ENCODE peak calls at places on chromosomes 1 and 21, in nine cellular contexts. One of them, this sample, is unnamed.
A peak's percentile ranks its signal among the peaks of the same experiment; 100 is the strongest.

GRCh38 chr1:183484254-183484653 is 12.0 kb downstream of the SMG7 start:
- DNase-seq in NCI-H774: no peak
- DNase-seq in GM03348: no peak
- DNase-seq in ELR: peak; percentile 17
- DNase-seq in NCI-H1694 treated with DMSO at 0.1 percent for 48 hours: no peak
- DNase-seq in AG09319: no peak
- DNase-seq in B cell: no peak
- DNase-seq in activated CD4-positive, alpha-beta T cell treated with anti-CD3 and anti-CD28 coated beads, Interleukin-2, amount 50 U/mL, for 24 hours: no peak
- DNase-seq in stimulated activated CD4-positive, alpha-beta T cell treated with anti-CD3 and anti-CD28 coated beads, TNF-alpha, amount 100 ng/mL, for 4 hours: no peak
- DNase-seq in this sample: no peak

GRCh38 chr1:963746-964525 is 2.3 kb upstream of the PLEKHN1 start:
- DNase-seq in NCI-H774: no peak
- DNase-seq in GM03348: no peak
- DNase-seq in ELR: no peak
- DNase-seq in NCI-H1694 treated with DMSO at 0.1 percent for 48 hours: no peak
- DNase-seq in AG09319: no peak
- DNase-seq in B cell: no peak
- DNase-seq in activated CD4-positive, alpha-beta T cell treated with anti-CD3 and anti-CD28 coated beads, Interleukin-2, amount 50 U/mL, for 24 hours: no peak
- DNase-seq in stimulated activated CD4-positive, alpha-beta T cell treated with anti-CD3 and anti-CD28 coated beads, TNF-alpha, amount 100 ng/mL, for 4 hours: no peak
- DNase-seq in this sample: no peak

GRCh38 chr1:65182658-65183268 is 34.8 kb downstream of the AK4 start:
- DNase-seq in NCI-H774: no peak
- DNase-seq in GM03348: no peak
- DNase-seq in ELR: no peak
- DNase-seq in NCI-H1694 treated with DMSO at 0.1 percent for 48 hours: no peak
- DNase-seq in AG09319: no peak
- DNase-seq in B cell: no peak
- DNase-seq in activated CD4-positive, alpha-beta T cell treated with anti-CD3 and anti-CD28 coated beads, Interleukin-2, amount 50 U/mL, for 24 hours: no peak
- DNase-seq in stimulated activated CD4-positive, alpha-beta T cell treated with anti-CD3 and anti-CD28 coated beads, TNF-alpha, amount 100 ng/mL, for 4 hours: no peak
- DNase-seq in this sample: no peak

GRCh38 chr21:44812640-44813039 is 5.2 kb downstream of the SUMO3 start:
- DNase-seq in NCI-H774: no peak
- DNase-seq in GM03348: no peak
- DNase-seq in ELR: no peak
- DNase-seq in NCI-H1694 treated with DMSO at 0.1 percent for 48 hours: no peak
- DNase-seq in AG09319: no peak
- DNase-seq in B cell: no peak
- DNase-seq in activated CD4-positive, alpha-beta T cell treated with anti-CD3 and anti-CD28 coated beads, Interleukin-2, amount 50 U/mL, for 24 hours: no peak
- DNase-seq in stimulated activated CD4-positive, alpha-beta T cell treated with anti-CD3 and anti-CD28 coated beads, TNF-alpha, amount 100 ng/mL, for 4 hours: no peak
- DNase-seq in this sample: no peak

GRCh38 chr1:94863919-94864318 is 43.8 kb downstream of the SLC44A3 start:
- DNase-seq in NCI-H774: no peak
- DNase-seq in GM03348: peak; percentile 76
- DNase-seq in ELR: peak; percentile 95
- DNase-seq in NCI-H1694 treated with DMSO at 0.1 percent for 48 hours: no peak
- DNase-seq in AG09319: peak; percentile 76
- DNase-seq in B cell: no peak
- DNase-seq in activated CD4-positive, alpha-beta T cell treated with anti-CD3 and anti-CD28 coated beads, Interleukin-2, amount 50 U/mL, for 24 hours: no peak
- DNase-seq in stimulated activated CD4-positive, alpha-beta T cell treated with anti-CD3 and anti-CD28 coated beads, TNF-alpha, amount 100 ng/mL, for 4 hours: no peak
- DNase-seq in this sample: no peak

GRCh38 chr21:32562426-32562825 is 22.9 kb downstream of the TCP10L start:
- DNase-seq in NCI-H774: no peak
- DNase-seq in GM03348: peak; percentile 23
- DNase-seq in ELR: peak; percentile 79
- DNase-seq in NCI-H1694 treated with DMSO at 0.1 percent for 48 hours: no peak
- DNase-seq in AG09319: peak; percentile 82
- DNase-seq in B cell: no peak
- DNase-seq in activated CD4-positive, alpha-beta T cell treated with anti-CD3 and anti-CD28 coated beads, Interleukin-2, amount 50 U/mL, for 24 hours: no peak
- DNase-seq in stimulated activated CD4-positive, alpha-beta T cell treated with anti-CD3 and anti-CD28 coated beads, TNF-alpha, amount 100 ng/mL, for 4 hours: no peak
- DNase-seq in this sample: no peak

GRCh38 chr1:16012590-16013219 is 5.1 kb downstream of the HSPB7 start:
- DNase-seq in NCI-H774: no peak
- DNase-seq in GM03348: peak; percentile 83
- DNase-seq in ELR: peak; percentile 30
- DNase-seq in NCI-H1694 treated with DMSO at 0.1 percent for 48 hours: no peak
- DNase-seq in AG09319: no peak
- DNase-seq in B cell: peak; percentile 61
- DNase-seq in activated CD4-positive, alpha-beta T cell treated with anti-CD3 and anti-CD28 coated beads, Interleukin-2, amount 50 U/mL, for 24 hours: no peak
- DNase-seq in stimulated activated CD4-positive, alpha-beta T cell treated with anti-CD3 and anti-CD28 coated beads, TNF-alpha, amount 100 ng/mL, for 4 hours: peak; percentile 25
- DNase-seq in this sample: no peak

GRCh38 chr21:42188663-42189062 is 30.3 kb upstream of the ABCG1 start:
- DNase-seq in NCI-H774: no peak
- DNase-seq in GM03348: no peak
- DNase-seq in ELR: no peak
- DNase-seq in NCI-H1694 treated with DMSO at 0.1 percent for 48 hours: no peak
- DNase-seq in AG09319: no peak
- DNase-seq in B cell: no peak
- DNase-seq in activated CD4-positive, alpha-beta T cell treated with anti-CD3 and anti-CD28 coated beads, Interleukin-2, amount 50 U/mL, for 24 hours: no peak
- DNase-seq in stimulated activated CD4-positive, alpha-beta T cell treated with anti-CD3 and anti-CD28 coated beads, TNF-alpha, amount 100 ng/mL, for 4 hours: no peak
- DNase-seq in this sample: no peak

GRCh38 chr1:52238887-52239707 is 97.2 kb downstream of the ZFYVE9 start:
- DNase-seq in NCI-H774: no peak
- DNase-seq in GM03348: no peak
- DNase-seq in ELR: peak; percentile 67
- DNase-seq in NCI-H1694 treated with DMSO at 0.1 percent for 48 hours: no peak
- DNase-seq in AG09319: peak; percentile 5
- DNase-seq in B cell: no peak
- DNase-seq in activated CD4-positive, alpha-beta T cell treated with anti-CD3 and anti-CD28 coated beads, Interleukin-2, amount 50 U/mL, for 24 hours: no peak
- DNase-seq in stimulated activated CD4-positive, alpha-beta T cell treated with anti-CD3 and anti-CD28 coated beads, TNF-alpha, amount 100 ng/mL, for 4 hours: no peak
- DNase-seq in this sample: no peak

GRCh38 chr1:189429610-189430009 is 1048.1 kb downstream of the BRINP3 start:
- DNase-seq in NCI-H774: no peak
- DNase-seq in GM03348: no peak
- DNase-seq in ELR: peak; percentile 67
- DNase-seq in NCI-H1694 treated with DMSO at 0.1 percent for 48 hours: no peak
- DNase-seq in AG09319: no peak
- DNase-seq in B cell: no peak
- DNase-seq in activated CD4-positive, alpha-beta T cell treated with anti-CD3 and anti-CD28 coated beads, Interleukin-2, amount 50 U/mL, for 24 hours: no peak
- DNase-seq in stimulated activated CD4-positive, alpha-beta T cell treated with anti-CD3 and anti-CD28 coated beads, TNF-alpha, amount 100 ng/mL, for 4 hours: no peak
- DNase-seq in this sample: peak; percentile 18

GRCh38 chr1:66642992-66643391 is 109.0 kb downstream of the SGIP1 start:
- DNase-seq in NCI-H774: no peak
- DNase-seq in GM03348: peak; percentile 17
- DNase-seq in ELR: peak; percentile 51
- DNase-seq in NCI-H1694 treated with DMSO at 0.1 percent for 48 hours: no peak
- DNase-seq in AG09319: no peak
- DNase-seq in B cell: no peak
- DNase-seq in activated CD4-positive, alpha-beta T cell treated with anti-CD3 and anti-CD28 coated beads, Interleukin-2, amount 50 U/mL, for 24 hours: no peak
- DNase-seq in stimulated activated CD4-positive, alpha-beta T cell treated with anti-CD3 and anti-CD28 coated beads, TNF-alpha, amount 100 ng/mL, for 4 hours: no peak
- DNase-seq in this sample: no peak

GRCh38 chr1:33640114-33640660 is 167.7 kb downstream of the ZSCAN20 start:
- DNase-seq in NCI-H774: peak; percentile 53
- DNase-seq in GM03348: no peak
- DNase-seq in ELR: no peak
- DNase-seq in NCI-H1694 treated with DMSO at 0.1 percent for 48 hours: peak; percentile 74
- DNase-seq in AG09319: no peak
- DNase-seq in B cell: no peak
- DNase-seq in activated CD4-positive, alpha-beta T cell treated with anti-CD3 and anti-CD28 coated beads, Interleukin-2, amount 50 U/mL, for 24 hours: no peak
- DNase-seq in stimulated activated CD4-positive, alpha-beta T cell treated with anti-CD3 and anti-CD28 coated beads, TNF-alpha, amount 100 ng/mL, for 4 hours: no peak
- DNase-seq in this sample: no peak

GRCh38 chr21:42351626-42352432 is 1.0 kb upstream of the TFF2 start:
- DNase-seq in NCI-H774: no peak
- DNase-seq in GM03348: no peak
- DNase-seq in ELR: no peak
- DNase-seq in NCI-H1694 treated with DMSO at 0.1 percent for 48 hours: no peak
- DNase-seq in AG09319: no peak
- DNase-seq in B cell: no peak
- DNase-seq in activated CD4-positive, alpha-beta T cell treated with anti-CD3 and anti-CD28 coated beads, Interleukin-2, amount 50 U/mL, for 24 hours: no peak
- DNase-seq in stimulated activated CD4-positive, alpha-beta T cell treated with anti-CD3 and anti-CD28 coated beads, TNF-alpha, amount 100 ng/mL, for 4 hours: no peak
- DNase-seq in this sample: no peak

GRCh38 chr1:234899041-234899787 is 229.4 kb downstream of the TOMM20 start:
- DNase-seq in NCI-H774: peak; percentile 62
- DNase-seq in GM03348: peak; percentile 46
- DNase-seq in ELR: peak; percentile 54
- DNase-seq in NCI-H1694 treated with DMSO at 0.1 percent for 48 hours: no peak
- DNase-seq in AG09319: no peak
- DNase-seq in B cell: no peak
- DNase-seq in activated CD4-positive, alpha-beta T cell treated with anti-CD3 and anti-CD28 coated beads, Interleukin-2, amount 50 U/mL, for 24 hours: no peak
- DNase-seq in stimulated activated CD4-positive, alpha-beta T cell treated with anti-CD3 and anti-CD28 coated beads, TNF-alpha, amount 100 ng/mL, for 4 hours: no peak
- DNase-seq in this sample: peak; percentile 52

GRCh38 chr1:230572121-230573083 is 69.9 kb upstream of the COG2 start:
- DNase-seq in NCI-H774: no peak
- DNase-seq in GM03348: no peak
- DNase-seq in ELR: peak; percentile 10
- DNase-seq in NCI-H1694 treated with DMSO at 0.1 percent for 48 hours: no peak
- DNase-seq in AG09319: no peak
- DNase-seq in B cell: no peak
- DNase-seq in activated CD4-positive, alpha-beta T cell treated with anti-CD3 and anti-CD28 coated beads, Interleukin-2, amount 50 U/mL, for 24 hours: no peak
- DNase-seq in stimulated activated CD4-positive, alpha-beta T cell treated with anti-CD3 and anti-CD28 coated beads, TNF-alpha, amount 100 ng/mL, for 4 hours: no peak
- DNase-seq in this sample: no peak

GRCh38 chr1:192153276-192153675 is 5.0 kb upstream of the RGS18 start:
- DNase-seq in NCI-H774: no peak
- DNase-seq in GM03348: no peak
- DNase-seq in ELR: peak; percentile 73
- DNase-seq in NCI-H1694 treated with DMSO at 0.1 percent for 48 hours: no peak
- DNase-seq in AG09319: no peak
- DNase-seq in B cell: no peak
- DNase-seq in activated CD4-positive, alpha-beta T cell treated with anti-CD3 and anti-CD28 coated beads, Interleukin-2, amount 50 U/mL, for 24 hours: no peak
- DNase-seq in stimulated activated CD4-positive, alpha-beta T cell treated with anti-CD3 and anti-CD28 coated beads, TNF-alpha, amount 100 ng/mL, for 4 hours: no peak
- DNase-seq in this sample: no peak

GRCh38 chr1:81186271-81186670 is 614.5 kb upstream of the ADGRL2 start:
- DNase-seq in NCI-H774: no peak
- DNase-seq in GM03348: peak; percentile 43
- DNase-seq in ELR: no peak
- DNase-seq in NCI-H1694 treated with DMSO at 0.1 percent for 48 hours: no peak
- DNase-seq in AG09319: no peak
- DNase-seq in B cell: no peak
- DNase-seq in activated CD4-positive, alpha-beta T cell treated with anti-CD3 and anti-CD28 coated beads, Interleukin-2, amount 50 U/mL, for 24 hours: no peak
- DNase-seq in stimulated activated CD4-positive, alpha-beta T cell treated with anti-CD3 and anti-CD28 coated beads, TNF-alpha, amount 100 ng/mL, for 4 hours: no peak
- DNase-seq in this sample: no peak

GRCh38 chr1:9593492-9594465 is 5.1 kb downstream of the TMEM201 start:
- DNase-seq in NCI-H774: peak; percentile 20
- DNase-seq in GM03348: peak; percentile 65
- DNase-seq in ELR: peak; percentile 63
- DNase-seq in NCI-H1694 treated with DMSO at 0.1 percent for 48 hours: peak; percentile 70
- DNase-seq in AG09319: no peak
- DNase-seq in B cell: peak; percentile 44
- DNase-seq in activated CD4-positive, alpha-beta T cell treated with anti-CD3 and anti-CD28 coated beads, Interleukin-2, amount 50 U/mL, for 24 hours: no peak
- DNase-seq in stimulated activated CD4-positive, alpha-beta T cell treated with anti-CD3 and anti-CD28 coated beads, TNF-alpha, amount 100 ng/mL, for 4 hours: no peak
- DNase-seq in this sample: no peak

GRCh38 chr1:202452508-202452907 is 104.0 kb downstream of the PPP1R12B start:
- DNase-seq in NCI-H774: no peak
- DNase-seq in GM03348: no peak
- DNase-seq in ELR: no peak
- DNase-seq in NCI-H1694 treated with DMSO at 0.1 percent for 48 hours: no peak
- DNase-seq in AG09319: no peak
- DNase-seq in B cell: no peak
- DNase-seq in activated CD4-positive, alpha-beta T cell treated with anti-CD3 and anti-CD28 coated beads, Interleukin-2, amount 50 U/mL, for 24 hours: no peak
- DNase-seq in stimulated activated CD4-positive, alpha-beta T cell treated with anti-CD3 and anti-CD28 coated beads, TNF-alpha, amount 100 ng/mL, for 4 hours: no peak
- DNase-seq in this sample: no peak

GRCh38 chr1:30763654-30764248 is 6.2 kb upstream of the LAPTM5 start:
- DNase-seq in NCI-H774: no peak
- DNase-seq in GM03348: peak; percentile 71
- DNase-seq in ELR: peak; percentile 51
- DNase-seq in NCI-H1694 treated with DMSO at 0.1 percent for 48 hours: no peak
- DNase-seq in AG09319: no peak
- DNase-seq in B cell: no peak
- DNase-seq in activated CD4-positive, alpha-beta T cell treated with anti-CD3 and anti-CD28 coated beads, Interleukin-2, amount 50 U/mL, for 24 hours: no peak
- DNase-seq in stimulated activated CD4-positive, alpha-beta T cell treated with anti-CD3 and anti-CD28 coated beads, TNF-alpha, amount 100 ng/mL, for 4 hours: no peak
- DNase-seq in this sample: no peak

GRCh38 chr1:203650012-203650836 is 23.6 kb downstream of the ATP2B4 start:
- DNase-seq in NCI-H774: no peak
- DNase-seq in GM03348: peak; percentile 80
- DNase-seq in ELR: peak; percentile 72
- DNase-seq in NCI-H1694 treated with DMSO at 0.1 percent for 48 hours: no peak
- DNase-seq in AG09319: no peak
- DNase-seq in B cell: peak; percentile 70
- DNase-seq in activated CD4-positive, alpha-beta T cell treated with anti-CD3 and anti-CD28 coated beads, Interleukin-2, amount 50 U/mL, for 24 hours: peak; percentile 32
- DNase-seq in stimulated activated CD4-positive, alpha-beta T cell treated with anti-CD3 and anti-CD28 coated beads, TNF-alpha, amount 100 ng/mL, for 4 hours: no peak
- DNase-seq in this sample: no peak

GRCh38 chr1:18629659-18630510 is 761 bp upstream of the PAX7 start:
- DNase-seq in NCI-H774: no peak
- DNase-seq in GM03348: no peak
- DNase-seq in ELR: no peak
- DNase-seq in NCI-H1694 treated with DMSO at 0.1 percent for 48 hours: no peak
- DNase-seq in AG09319: no peak
- DNase-seq in B cell: no peak
- DNase-seq in activated CD4-positive, alpha-beta T cell treated with anti-CD3 and anti-CD28 coated beads, Interleukin-2, amount 50 U/mL, for 24 hours: no peak
- DNase-seq in stimulated activated CD4-positive, alpha-beta T cell treated with anti-CD3 and anti-CD28 coated beads, TNF-alpha, amount 100 ng/mL, for 4 hours: no peak
- DNase-seq in this sample: no peak

GRCh38 chr1:161185282-161185682 is 8.0 kb upstream of the B4GALT3 start:
- DNase-seq in NCI-H774: no peak
- DNase-seq in GM03348: peak; percentile 83
- DNase-seq in ELR: no peak
- DNase-seq in NCI-H1694 treated with DMSO at 0.1 percent for 48 hours: peak; percentile 96
- DNase-seq in AG09319: no peak
- DNase-seq in B cell: peak; percentile 82
- DNase-seq in activated CD4-positive, alpha-beta T cell treated with anti-CD3 and anti-CD28 coated beads, Interleukin-2, amount 50 U/mL, for 24 hours: peak; percentile 64
- DNase-seq in stimulated activated CD4-positive, alpha-beta T cell treated with anti-CD3 and anti-CD28 coated beads, TNF-alpha, amount 100 ng/mL, for 4 hours: no peak
- DNase-seq in this sample: no peak

GRCh38 chr1:167681024-167681423 is 40.8 kb upstream of the MPZL1 start:
- DNase-seq in NCI-H774: no peak
- DNase-seq in GM03348: no peak
- DNase-seq in ELR: no peak
- DNase-seq in NCI-H1694 treated with DMSO at 0.1 percent for 48 hours: no peak
- DNase-seq in AG09319: no peak
- DNase-seq in B cell: no peak
- DNase-seq in activated CD4-positive, alpha-beta T cell treated with anti-CD3 and anti-CD28 coated beads, Interleukin-2, amount 50 U/mL, for 24 hours: no peak
- DNase-seq in stimulated activated CD4-positive, alpha-beta T cell treated with anti-CD3 and anti-CD28 coated beads, TNF-alpha, amount 100 ng/mL, for 4 hours: no peak
- DNase-seq in this sample: no peak

GRCh38 chr1:1068374-1069060 is 5.6 kb downstream of the RNF223 start:
- DNase-seq in NCI-H774: peak; percentile 16
- DNase-seq in GM03348: no peak
- DNase-seq in ELR: no peak
- DNase-seq in NCI-H1694 treated with DMSO at 0.1 percent for 48 hours: no peak
- DNase-seq in AG09319: no peak
- DNase-seq in B cell: peak; percentile 90
- DNase-seq in activated CD4-positive, alpha-beta T cell treated with anti-CD3 and anti-CD28 coated beads, Interleukin-2, amount 50 U/mL, for 24 hours: no peak
- DNase-seq in stimulated activated CD4-positive, alpha-beta T cell treated with anti-CD3 and anti-CD28 coated beads, TNF-alpha, amount 100 ng/mL, for 4 hours: no peak
- DNase-seq in this sample: peak; percentile 27

GRCh38 chr1:224095339-224095738 is 18.6 kb upstream of the FBXO28 start:
- DNase-seq in NCI-H774: no peak
- DNase-seq in GM03348: no peak
- DNase-seq in ELR: no peak
- DNase-seq in NCI-H1694 treated with DMSO at 0.1 percent for 48 hours: no peak
- DNase-seq in AG09319: no peak
- DNase-seq in B cell: no peak
- DNase-seq in activated CD4-positive, alpha-beta T cell treated with anti-CD3 and anti-CD28 coated beads, Interleukin-2, amount 50 U/mL, for 24 hours: no peak
- DNase-seq in stimulated activated CD4-positive, alpha-beta T cell treated with anti-CD3 and anti-CD28 coated beads, TNF-alpha, amount 100 ng/mL, for 4 hours: no peak
- DNase-seq in this sample: no peak

GRCh38 chr1:8348056-8348776 is 30.3 kb downstream of the SLC45A1 start:
- DNase-seq in NCI-H774: no peak
- DNase-seq in GM03348: no peak
- DNase-seq in ELR: no peak
- DNase-seq in NCI-H1694 treated with DMSO at 0.1 percent for 48 hours: no peak
- DNase-seq in AG09319: no peak
- DNase-seq in B cell: no peak
- DNase-seq in activated CD4-positive, alpha-beta T cell treated with anti-CD3 and anti-CD28 coated beads, Interleukin-2, amount 50 U/mL, for 24 hours: no peak
- DNase-seq in stimulated activated CD4-positive, alpha-beta T cell treated with anti-CD3 and anti-CD28 coated beads, TNF-alpha, amount 100 ng/mL, for 4 hours: no peak
- DNase-seq in this sample: no peak

GRCh38 chr1:119549719-119550141 is 42.7 kb downstream of the HSD3B1 start:
- DNase-seq in NCI-H774: peak; percentile 53
- DNase-seq in GM03348: peak; percentile 53
- DNase-seq in ELR: peak; percentile 77
- DNase-seq in NCI-H1694 treated with DMSO at 0.1 percent for 48 hours: peak; percentile 3
- DNase-seq in AG09319: peak; percentile 12
- DNase-seq in B cell: peak; percentile 64
- DNase-seq in activated CD4-positive, alpha-beta T cell treated with anti-CD3 and anti-CD28 coated beads, Interleukin-2, amount 50 U/mL, for 24 hours: peak; percentile 7
- DNase-seq in stimulated activated CD4-positive, alpha-beta T cell treated with anti-CD3 and anti-CD28 coated beads, TNF-alpha, amount 100 ng/mL, for 4 hours: no peak
- DNase-seq in this sample: peak; percentile 59

GRCh38 chr1:4648657-4649056 is 5.8 kb upstream of the AJAP1 start:
- DNase-seq in NCI-H774: no peak
- DNase-seq in GM03348: no peak
- DNase-seq in ELR: no peak
- DNase-seq in NCI-H1694 treated with DMSO at 0.1 percent for 48 hours: no peak
- DNase-seq in AG09319: no peak
- DNase-seq in B cell: no peak
- DNase-seq in activated CD4-positive, alpha-beta T cell treated with anti-CD3 and anti-CD28 coated beads, Interleukin-2, amount 50 U/mL, for 24 hours: no peak
- DNase-seq in stimulated activated CD4-positive, alpha-beta T cell treated with anti-CD3 and anti-CD28 coated beads, TNF-alpha, amount 100 ng/mL, for 4 hours: no peak
- DNase-seq in this sample: no peak

GRCh38 chr1:226064816-226065248 is 2.3 kb downstream of the H3-3A start:
- DNase-seq in NCI-H774: no peak
- DNase-seq in GM03348: peak; percentile 59
- DNase-seq in ELR: peak; percentile 77
- DNase-seq in NCI-H1694 treated with DMSO at 0.1 percent for 48 hours: peak; percentile 66
- DNase-seq in AG09319: no peak
- DNase-seq in B cell: peak; percentile 66
- DNase-seq in activated CD4-positive, alpha-beta T cell treated with anti-CD3 and anti-CD28 coated beads, Interleukin-2, amount 50 U/mL, for 24 hours: peak; percentile 42
- DNase-seq in stimulated activated CD4-positive, alpha-beta T cell treated with anti-CD3 and anti-CD28 coated beads, TNF-alpha, amount 100 ng/mL, for 4 hours: no peak
- DNase-seq in this sample: no peak

GRCh38 chr1:154557939-154558609 is 388 bp downstream of the UBE2Q1 start:
- DNase-seq in NCI-H774: peak; percentile 41
- DNase-seq in GM03348: peak; percentile 41
- DNase-seq in ELR: peak; percentile 49
- DNase-seq in NCI-H1694 treated with DMSO at 0.1 percent for 48 hours: no peak
- DNase-seq in AG09319: no peak
- DNase-seq in B cell: peak; percentile 66
- DNase-seq in activated CD4-positive, alpha-beta T cell treated with anti-CD3 and anti-CD28 coated beads, Interleukin-2, amount 50 U/mL, for 24 hours: peak; percentile 4
- DNase-seq in stimulated activated CD4-positive, alpha-beta T cell treated with anti-CD3 and anti-CD28 coated beads, TNF-alpha, amount 100 ng/mL, for 4 hours: peak; percentile 25
- DNase-seq in this sample: no peak

This sample was measured in NCI-H748 treated with DMSO at 0.1 percent for 48 hours.